ENCODE peak calls at places on chromosome 7, in four cellular contexts. G is left ventricle myocardium superior, A is erythroblast, L is brain microvascular endothelial cell. X is an unnamed sample.

GRCh38 chr7:103113164-103113563 is 35.7 kb downstream of the NAPEPLD start:
- DNase-seq in G (no peak), A (no peak), L (peak), X (no peak)

GRCh38 chr7:36147361-36147760 is 5.7 kb upstream of the EEPD1 start:
- DNase-seq in G (no peak), A (no peak), L (no peak), X (no peak)

GRCh38 chr7:15932318-15932717 is 245.8 kb upstream of the MEOX2 start:
- DNase-seq in G (no peak), A (no peak), L (no peak), X (no peak)

GRCh38 chr7:13990319-13990983 is 985 bp upstream of the ETV1 start:
- DNase-seq in G (peak), A (peak), L (peak), X (peak)

GRCh38 chr7:157601530-157601929 is 264.7 kb downstream of the DNAJB6 start:
- DNase-seq in G (no peak), A (no peak), L (no peak), X (peak)

GRCh38 chr7:102008535-102009262 is 191.3 kb downstream of the CUX1 start:
- DNase-seq in G (no peak), A (no peak), L (no peak), X (no peak)

GRCh38 chr7:130349911-130350782 is 5.5 kb downstream of the CPA5 start:
- DNase-seq in G (no peak), A (no peak), L (no peak), X (no peak)

GRCh38 chr7:93092757-93093370 is 24.9 kb downstream of the SAMD9 start:
- DNase-seq in G (no peak), A (peak), L (peak), X (no peak)

GRCh38 chr7:97851725-97852124 is 20.5 kb downstream of the ASNS start:
- DNase-seq in G (peak), A (no peak), L (no peak), X (no peak)

GRCh38 chr7:120677535-120677934 is 180.4 kb downstream of the TSPAN12 start:
- DNase-seq in G (no peak), A (no peak), L (no peak), X (no peak)

GRCh38 chr7:39741942-39742623 is 118.7 kb downstream of the RALA start:
- DNase-seq in G (peak), A (peak), L (peak), X (peak)

GRCh38 chr7:155440018-155440410 is 17.9 kb upstream of the EN2 start:
- DNase-seq in G (peak), A (no peak), L (no peak), X (no peak)

GRCh38 chr7:3721422-3721821 is 420.4 kb downstream of the SDK1 start:
- DNase-seq in G (no peak), A (no peak), L (no peak), X (no peak)

GRCh38 chr7:57256637-57257375 is 124.6 kb upstream of the ZNF479 start:
- DNase-seq in G (no peak), A (no peak), L (no peak), X (no peak)

GRCh38 chr7:26319631-26320030 is 28.0 kb downstream of the SNX10 start:
- DNase-seq in G (no peak), A (no peak), L (no peak), X (no peak)

GRCh38 chr7:125563964-125564529 is 634.4 kb upstream of the POT1 start:
- DNase-seq in G (no peak), A (no peak), L (peak), X (peak)

GRCh38 chr7:20440472-20441105 is 109.9 kb downstream of the ITGB8 start:
- DNase-seq in G (no peak), A (peak), L (peak), X (peak)

GRCh38 chr7:19989906-19990305 is 216.5 kb upstream of the TMEM196 start:
- DNase-seq in G (no peak), A (no peak), L (no peak), X (no peak)

GRCh38 chr7:24381919-24382505 is 98.0 kb downstream of the NPY start:
- DNase-seq in G (no peak), A (no peak), L (no peak), X (no peak)

GRCh38 chr7:38506756-38507155 is 124.4 kb downstream of the AMPH start:
- DNase-seq in G (no peak), A (no peak), L (peak), X (no peak)